ENCODE peak calls at places on chromosomes 12 and 14, in five cellular contexts. X is left ventricle myocardium inferior, J is fibroblast of lung, H is mammary epithelial cell, P is cardiac fibroblast. K is an unnamed sample.

GRCh38 chr14:104970231-104971068 is 7.7 kb downstream of the AHNAK2 start:
- DNase-seq in P (peak; percentile 88), X (peak; percentile 64), J (peak; percentile 92), H (peak; percentile 81), K (no peak)

GRCh38 chr14:94331462-94331861 is 8.3 kb upstream of the SERPINA6 start:
- DNase-seq in X (no peak), P (no peak), J (no peak), H (no peak), K (no peak)

GRCh38 chr12:64893961-64894360 is 69.5 kb downstream of the TBC1D30 start:
- DNase-seq in P (peak; percentile 81), J (peak; percentile 69), H (peak; percentile 26), X (no peak), K (no peak)

GRCh38 chr12:9925746-9926393 is 6.3 kb downstream of the CLEC2A start:
- DNase-seq in J (peak; percentile 23), X (no peak), P (peak; percentile 68), H (peak; percentile 21), K (no peak)

GRCh38 chr14:54488318-54488645 is 498 bp downstream of the GMFB start:
- DNase-seq in H (no peak), P (no peak), J (no peak), X (no peak), K (no peak)

GRCh38 chr12:74689071-74689655 is 151.5 kb downstream of the ATXN7L3B start:
- DNase-seq in X (no peak), P (peak; percentile 79), J (peak; percentile 50), H (peak; percentile 14), K (no peak)

GRCh38 chr12:90953956-90954421 is 987 bp downstream of the CCER1 start:
- DNase-seq in P (peak; percentile 34), X (no peak), H (no peak), J (no peak), K (peak; percentile 63)

GRCh38 chr12:121697093-121697698 is 15.4 kb upstream of the TMEM120B start:
- DNase-seq in X (no peak), H (no peak), P (peak; percentile 78), J (peak; percentile 31), K (no peak)

GRCh38 chr14:99944241-99944651 is 121.0 kb upstream of the EVL start:
- DNase-seq in J (no peak), H (no peak), X (no peak), P (no peak), K (no peak)

GRCh38 chr12:30830751-30831150 is 76.0 kb upstream of the CAPRIN2 start:
- DNase-seq in X (no peak), P (no peak), H (no peak), J (no peak), K (no peak)

GRCh38 chr12:46963977-46964376 is 115.4 kb upstream of the PCED1B start:
- DNase-seq in J (peak; percentile 62), P (peak; percentile 27), X (no peak), H (peak; percentile 81), K (no peak)

GRCh38 chr14:75088566-75089373 is 19.3 kb downstream of the ZC2HC1C start:
- DNase-seq in H (peak; percentile 52), J (peak; percentile 36), P (peak; percentile 74), X (no peak), K (no peak)

GRCh38 chr12:47400251-47400650 is 305.6 kb downstream of the RPAP3 start:
- DNase-seq in X (no peak), P (peak; percentile 17), J (peak; percentile 54), H (peak; percentile 40), K (no peak)

GRCh38 chr12:104973250-104973649 is 12.9 kb upstream of the NOPCHAP1 start:
- DNase-seq in J (no peak), X (no peak), P (no peak), H (peak; percentile 33), K (no peak)

GRCh38 chr12:8692573-8692972 is 5.2 kb upstream of the RIMKLB start:
- DNase-seq in H (peak; percentile 23), P (peak; percentile 64), X (no peak), J (peak; percentile 74), K (no peak)

GRCh38 chr14:91371011-91371989 is 46.3 kb downstream of the CCDC88C start:
- DNase-seq in J (no peak), X (no peak), H (no peak), P (no peak), K (no peak)

GRCh38 chr12:55724940-55725309 is 3.9 kb downstream of the CD63 start:
- DNase-seq in J (no peak), P (no peak), X (no peak), H (no peak), K (no peak)

GRCh38 chr12:115661103-115661502 is 616.4 kb downstream of the MED13L start:
- DNase-seq in H (no peak), X (no peak), J (peak; percentile 22), P (peak; percentile 52), K (no peak)

GRCh38 chr12:106106129-106106566 is 32.6 kb downstream of the NUAK1 start:
- DNase-seq in P (no peak), H (no peak), J (peak; percentile 49), X (no peak), K (no peak)

GRCh38 chr14:76810953-76811400 is 1.7 kb downstream of the ANGEL1 start:
- DNase-seq in P (peak; percentile 58), X (no peak), H (peak; percentile 26), J (peak; percentile 27), K (no peak)

GRCh38 chr14:101198398-101199027 is 295.0 kb upstream of the RTL1 start:
- DNase-seq in P (no peak), H (no peak), J (no peak), X (no peak), K (peak; percentile 56)

GRCh38 chr12:72075891-72076557 is 137.4 kb downstream of the TPH2 start:
- DNase-seq in J (no peak), P (no peak), H (no peak), X (no peak), K (peak; percentile 49)

DNA sequence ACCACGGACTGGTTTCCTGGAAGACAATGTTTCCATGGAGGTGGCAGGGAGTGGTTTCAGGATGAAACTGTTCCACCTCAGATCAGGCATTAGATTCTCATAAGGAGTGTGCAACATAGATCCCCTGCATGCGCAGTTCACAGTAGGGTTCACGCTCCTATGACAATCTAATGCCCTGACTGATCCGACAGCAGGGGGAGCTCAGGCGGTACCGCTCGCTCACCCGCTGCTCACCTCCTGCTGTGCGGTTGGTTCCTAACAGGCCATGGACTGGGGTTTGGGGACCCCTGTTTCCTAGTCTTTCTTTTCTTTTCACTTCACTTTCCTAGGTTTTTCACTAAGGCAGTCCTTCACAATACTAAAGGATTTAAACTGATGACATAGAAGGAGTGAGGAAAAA is 39.6 kb downstream of the GUCY2C start:
- DNase-seq in P (no peak), J (no peak), H (no peak), X (no peak), K (no peak)
- TF ChIP-seq CTCF in P (no peak), J (no peak), H (no peak), X (no peak), K (no peak)

GRCh38 chr14:70808402-70809237 is 693 bp downstream of the MAP3K9 start:
- DNase-seq in X (peak; percentile 23), P (no peak), J (peak; percentile 10), H (peak; percentile 63), K (peak; percentile 75)

GRCh38 chr14:70811065-70811464 is 1.8 kb upstream of the MAP3K9 start:
- DNase-seq in P (no peak), H (peak; percentile 48), J (no peak), X (no peak), K (no peak)

GRCh38 chr14:70809238-70810214 is at the start of gene MAP3K9:
- DNase-seq in X (peak; percentile 86), P (peak; percentile 25), J (peak; percentile 92), H (peak; percentile 99), K (peak; percentile 98)

GRCh38 chr14:70810621-70811020 is 1.3 kb upstream of the MAP3K9 start:
- DNase-seq in P (no peak), J (no peak), H (no peak), X (no peak), K (no peak)

DNA sequence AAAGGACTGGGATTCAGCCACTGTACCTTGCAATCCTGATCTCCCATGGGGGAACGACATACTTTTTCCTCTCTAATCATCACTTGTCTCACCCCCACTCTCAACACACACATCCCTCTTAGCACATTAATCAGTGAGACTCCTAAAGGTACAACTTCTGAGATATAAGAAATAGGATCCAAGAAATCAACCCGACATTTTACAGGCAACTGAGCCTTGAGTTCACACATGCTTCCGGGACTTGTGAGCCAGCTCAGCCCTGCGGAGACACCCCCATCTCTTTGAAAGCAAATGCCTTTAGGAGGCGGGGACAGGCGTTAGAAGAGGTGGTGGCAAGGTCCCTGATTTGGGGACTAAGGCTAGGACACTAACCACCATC is 1.3 kb downstream of the MAP3K9 start:
- DNase-seq in P (no peak), X (no peak), H (no peak), J (peak; percentile 22), K (peak; percentile 65)
- H3K4me3 ChIP-seq in P (no peak overlapping the region), X (peak overlapping the region; percentile 83), H (peak overlapping the region; percentile 88), J (peak overlapping the region; percentile 31), K (peak overlapping the region; percentile 64)

DNA sequence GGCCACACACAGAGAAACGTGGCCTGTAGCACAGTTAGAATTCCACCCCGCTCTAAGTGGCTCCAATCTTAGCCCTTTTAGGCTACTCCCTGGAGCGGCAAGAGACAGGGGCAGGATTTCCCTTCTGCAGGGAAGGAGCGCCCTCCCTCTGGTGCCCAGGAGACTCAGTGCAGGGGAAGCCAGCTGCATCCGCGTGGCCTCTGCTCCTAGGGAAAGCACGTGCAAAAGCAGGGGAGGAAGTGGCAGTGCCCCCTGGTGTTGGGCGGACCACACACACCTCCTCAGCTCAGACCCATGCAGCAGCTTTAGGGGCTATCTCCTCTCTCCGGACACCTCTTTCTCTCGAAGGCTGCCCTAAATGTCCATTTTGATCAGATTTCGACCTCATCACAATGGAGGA is 50.0 kb downstream of the SPRING1 start:
- DNase-seq in J (peak; percentile 5), X (peak; percentile 46), P (peak; percentile 28), H (no peak), K (no peak)
- TF ChIP-seq CTCF in J (peak; percentile 26), X (peak; percentile 64), P (peak; percentile 44), H (peak; percentile 29), K (peak; percentile 56)

GRCh38 chr12:70730675-70731180 is 93.5 kb upstream of the PTPRB start:
- DNase-seq in P (no peak), H (no peak), J (no peak), X (no peak), K (no peak)
- H3K4me3 ChIP-seq in P (no peak overlapping the region), H (no peak overlapping the region), J (no peak overlapping the region), X (no peak overlapping the region), K (no peak overlapping the region)

DNA sequence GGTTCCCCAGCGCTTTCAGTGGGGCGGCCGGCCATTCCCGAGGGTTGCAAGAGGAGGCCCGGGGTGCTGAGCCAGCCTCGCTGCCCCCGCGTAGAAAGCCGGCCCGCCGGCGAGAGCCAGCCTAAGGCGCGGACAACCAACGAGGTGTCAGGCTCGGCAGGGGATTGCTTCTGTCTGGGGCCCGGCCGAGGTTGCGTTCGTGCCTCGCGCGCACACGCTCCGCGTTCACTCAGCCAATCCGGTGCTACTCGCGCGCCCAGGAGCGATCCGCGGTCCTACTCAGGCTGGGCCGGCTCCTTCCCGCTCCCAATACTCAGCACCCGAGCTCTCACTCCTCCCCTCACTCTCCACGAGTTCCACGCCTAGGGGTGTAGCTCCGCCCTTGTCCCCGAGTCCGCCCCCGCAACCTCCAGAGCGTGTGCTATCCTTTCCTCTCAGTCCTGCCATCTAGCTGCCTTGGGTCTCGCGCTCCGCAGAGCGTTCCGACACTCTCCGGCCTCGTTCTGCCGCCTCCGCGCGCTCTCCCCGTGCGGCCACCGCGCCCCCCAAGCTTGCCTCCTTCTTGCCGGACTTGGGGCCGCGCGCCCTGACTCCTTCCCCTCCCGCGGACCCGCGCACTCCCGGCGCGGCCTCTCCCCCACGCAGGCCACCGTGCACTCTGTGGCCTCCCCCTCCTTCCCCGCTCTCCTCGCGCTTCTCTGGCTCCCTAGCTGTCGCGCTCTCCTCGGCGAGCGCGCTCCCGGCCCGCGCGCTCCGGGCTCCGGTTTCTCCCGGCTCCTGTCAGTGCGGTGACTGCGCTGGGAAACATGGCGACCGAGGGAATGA is at the start of gene GPHN:
- DNase-seq in J (peak; percentile 99), P (peak; percentile 99), H (peak; percentile 99), X (peak; percentile 97), K (peak; percentile 98)
- TF ChIP-seq CTCF in J (no peak), P (peak; percentile 34), H (no peak), X (peak; percentile 63), K (peak; percentile 34)

K was measured in upper lobe of right lung.